ENCODE peak calls at places on chromosomes 1 and 21, in four cellular contexts. One of them, this sample, is unnamed.

GRCh38 chr1:203200059-203200553 is 13.6 kb upstream of the CHI3L1 start:
- DNase-seq in stimulated activated CD4-positive, alpha-beta T cell treated with anti-CD3 and anti-CD28 coated beads, Interleukin-12 subunit alpha, Interleukin-12 subunit beta, amount 100 ng/mL, for 4 hours: no peak
- DNase-seq in GM04503: peak; percentile 78
- DNase-seq in HuH-7.5: no peak
- DNase-seq in this sample: no peak

GRCh38 chr1:240234477-240235225 is 143.0 kb downstream of the FMN2 start:
- DNase-seq in stimulated activated CD4-positive, alpha-beta T cell treated with anti-CD3 and anti-CD28 coated beads, Interleukin-12 subunit alpha, Interleukin-12 subunit beta, amount 100 ng/mL, for 4 hours: no peak
- DNase-seq in GM04503: peak; percentile 66
- DNase-seq in HuH-7.5: no peak
- DNase-seq in this sample: no peak

GRCh38 chr1:64505232-64505943 is 35.5 kb downstream of the CACHD1 start:
- DNase-seq in stimulated activated CD4-positive, alpha-beta T cell treated with anti-CD3 and anti-CD28 coated beads, Interleukin-12 subunit alpha, Interleukin-12 subunit beta, amount 100 ng/mL, for 4 hours: peak; percentile 45
- DNase-seq in GM04503: no peak
- DNase-seq in HuH-7.5: no peak
- DNase-seq in this sample: peak; percentile 5

GRCh38 chr1:110205156-110205555 is 5.0 kb upstream of the KCNC4 start:
- DNase-seq in stimulated activated CD4-positive, alpha-beta T cell treated with anti-CD3 and anti-CD28 coated beads, Interleukin-12 subunit alpha, Interleukin-12 subunit beta, amount 100 ng/mL, for 4 hours: no peak
- DNase-seq in GM04503: no peak
- DNase-seq in HuH-7.5: no peak
- DNase-seq in this sample: no peak

GRCh38 chr21:44533121-44533890 is 6.7 kb downstream of the KRTAP10-1 start:
- DNase-seq in stimulated activated CD4-positive, alpha-beta T cell treated with anti-CD3 and anti-CD28 coated beads, Interleukin-12 subunit alpha, Interleukin-12 subunit beta, amount 100 ng/mL, for 4 hours: no peak
- DNase-seq in GM04503: no peak
- DNase-seq in HuH-7.5: no peak
- DNase-seq in this sample: no peak

GRCh38 chr1:183270541-183271141 is 84.6 kb downstream of the LAMC2 start:
- DNase-seq in stimulated activated CD4-positive, alpha-beta T cell treated with anti-CD3 and anti-CD28 coated beads, Interleukin-12 subunit alpha, Interleukin-12 subunit beta, amount 100 ng/mL, for 4 hours: no peak
- DNase-seq in GM04503: peak; percentile 91
- DNase-seq in HuH-7.5: no peak
- DNase-seq in this sample: no peak

GRCh38 chr1:111366256-111366655 is 61.3 kb downstream of the OVGP1 start:
- DNase-seq in stimulated activated CD4-positive, alpha-beta T cell treated with anti-CD3 and anti-CD28 coated beads, Interleukin-12 subunit alpha, Interleukin-12 subunit beta, amount 100 ng/mL, for 4 hours: no peak
- DNase-seq in GM04503: no peak
- DNase-seq in HuH-7.5: no peak
- DNase-seq in this sample: no peak

GRCh38 chr1:203177471-203178039 is 1.9 kb upstream of the MYBPH start:
- DNase-seq in stimulated activated CD4-positive, alpha-beta T cell treated with anti-CD3 and anti-CD28 coated beads, Interleukin-12 subunit alpha, Interleukin-12 subunit beta, amount 100 ng/mL, for 4 hours: no peak
- DNase-seq in GM04503: no peak
- DNase-seq in HuH-7.5: no peak
- DNase-seq in this sample: no peak

GRCh38 chr1:202162418-202163280 is 2.2 kb upstream of the PTPN7 start:
- DNase-seq in stimulated activated CD4-positive, alpha-beta T cell treated with anti-CD3 and anti-CD28 coated beads, Interleukin-12 subunit alpha, Interleukin-12 subunit beta, amount 100 ng/mL, for 4 hours: no peak
- DNase-seq in GM04503: no peak
- DNase-seq in HuH-7.5: no peak
- DNase-seq in this sample: no peak

GRCh38 chr1:234608720-234609527 is 1.1 kb downstream of the IRF2BP2 start:
- DNase-seq in stimulated activated CD4-positive, alpha-beta T cell treated with anti-CD3 and anti-CD28 coated beads, Interleukin-12 subunit alpha, Interleukin-12 subunit beta, amount 100 ng/mL, for 4 hours: peak; percentile 64
- DNase-seq in GM04503: no peak
- DNase-seq in HuH-7.5: peak; percentile 56
- DNase-seq in this sample: peak; percentile 75

GRCh38 chr1:60973668-60974067 is 108.7 kb upstream of the NFIA start:
- DNase-seq in stimulated activated CD4-positive, alpha-beta T cell treated with anti-CD3 and anti-CD28 coated beads, Interleukin-12 subunit alpha, Interleukin-12 subunit beta, amount 100 ng/mL, for 4 hours: no peak
- DNase-seq in GM04503: no peak
- DNase-seq in HuH-7.5: no peak
- DNase-seq in this sample: no peak

GRCh38 chr1:5651964-5652751 is 340.1 kb downstream of the NPHP4 start:
- DNase-seq in stimulated activated CD4-positive, alpha-beta T cell treated with anti-CD3 and anti-CD28 coated beads, Interleukin-12 subunit alpha, Interleukin-12 subunit beta, amount 100 ng/mL, for 4 hours: no peak
- DNase-seq in GM04503: no peak
- DNase-seq in HuH-7.5: no peak
- DNase-seq in this sample: no peak

GRCh38 chr1:245173446-245174178 is 18.8 kb downstream of the KIF26B start:
- DNase-seq in stimulated activated CD4-positive, alpha-beta T cell treated with anti-CD3 and anti-CD28 coated beads, Interleukin-12 subunit alpha, Interleukin-12 subunit beta, amount 100 ng/mL, for 4 hours: no peak
- DNase-seq in GM04503: no peak
- DNase-seq in HuH-7.5: no peak
- DNase-seq in this sample: no peak

GRCh38 chr1:94622757-94623156 is 81.2 kb upstream of the F3 start:
- DNase-seq in stimulated activated CD4-positive, alpha-beta T cell treated with anti-CD3 and anti-CD28 coated beads, Interleukin-12 subunit alpha, Interleukin-12 subunit beta, amount 100 ng/mL, for 4 hours: no peak
- DNase-seq in GM04503: peak; percentile 47
- DNase-seq in HuH-7.5: no peak
- DNase-seq in this sample: no peak

GRCh38 chr1:174874337-174875053 is 125.3 kb upstream of the CACYBP start:
- DNase-seq in stimulated activated CD4-positive, alpha-beta T cell treated with anti-CD3 and anti-CD28 coated beads, Interleukin-12 subunit alpha, Interleukin-12 subunit beta, amount 100 ng/mL, for 4 hours: no peak
- DNase-seq in GM04503: no peak
- DNase-seq in HuH-7.5: no peak
- DNase-seq in this sample: peak; percentile 32

GRCh38 chr1:234926252-234926573 is 202.4 kb downstream of the TOMM20 start:
- DNase-seq in stimulated activated CD4-positive, alpha-beta T cell treated with anti-CD3 and anti-CD28 coated beads, Interleukin-12 subunit alpha, Interleukin-12 subunit beta, amount 100 ng/mL, for 4 hours: no peak
- DNase-seq in GM04503: no peak
- DNase-seq in HuH-7.5: no peak
- DNase-seq in this sample: no peak

GRCh38 chr1:2400950-2401649 is 9.5 kb downstream of the RER1 start:
- DNase-seq in stimulated activated CD4-positive, alpha-beta T cell treated with anti-CD3 and anti-CD28 coated beads, Interleukin-12 subunit alpha, Interleukin-12 subunit beta, amount 100 ng/mL, for 4 hours: no peak
- DNase-seq in GM04503: no peak
- DNase-seq in HuH-7.5: no peak
- DNase-seq in this sample: no peak

GRCh38 chr1:178864326-178864725 is 6.6 kb downstream of the ANGPTL1 start:
- DNase-seq in stimulated activated CD4-positive, alpha-beta T cell treated with anti-CD3 and anti-CD28 coated beads, Interleukin-12 subunit alpha, Interleukin-12 subunit beta, amount 100 ng/mL, for 4 hours: no peak
- DNase-seq in GM04503: no peak
- DNase-seq in HuH-7.5: no peak
- DNase-seq in this sample: no peak

GRCh38 chr1:221439008-221439733 is 302.7 kb downstream of the DUSP10 start:
- DNase-seq in stimulated activated CD4-positive, alpha-beta T cell treated with anti-CD3 and anti-CD28 coated beads, Interleukin-12 subunit alpha, Interleukin-12 subunit beta, amount 100 ng/mL, for 4 hours: peak; percentile 36
- DNase-seq in GM04503: no peak
- DNase-seq in HuH-7.5: no peak
- DNase-seq in this sample: no peak

GRCh38 chr1:64922336-64922735 is 44.0 kb downstream of the JAK1 start:
- DNase-seq in stimulated activated CD4-positive, alpha-beta T cell treated with anti-CD3 and anti-CD28 coated beads, Interleukin-12 subunit alpha, Interleukin-12 subunit beta, amount 100 ng/mL, for 4 hours: no peak
- DNase-seq in GM04503: no peak
- DNase-seq in HuH-7.5: no peak
- DNase-seq in this sample: no peak

GRCh38 chr1:77876884-77877283 is 11.5 kb upstream of the NEXN start:
- DNase-seq in stimulated activated CD4-positive, alpha-beta T cell treated with anti-CD3 and anti-CD28 coated beads, Interleukin-12 subunit alpha, Interleukin-12 subunit beta, amount 100 ng/mL, for 4 hours: no peak
- DNase-seq in GM04503: no peak
- DNase-seq in HuH-7.5: no peak
- DNase-seq in this sample: no peak

GRCh38 chr1:206954616-206955342 is 8.5 kb upstream of the PIGR start:
- DNase-seq in stimulated activated CD4-positive, alpha-beta T cell treated with anti-CD3 and anti-CD28 coated beads, Interleukin-12 subunit alpha, Interleukin-12 subunit beta, amount 100 ng/mL, for 4 hours: no peak
- DNase-seq in GM04503: no peak
- DNase-seq in HuH-7.5: no peak
- DNase-seq in this sample: no peak

GRCh38 chr21:42227909-42228708 is 9.2 kb downstream of the ABCG1 start:
- DNase-seq in stimulated activated CD4-positive, alpha-beta T cell treated with anti-CD3 and anti-CD28 coated beads, Interleukin-12 subunit alpha, Interleukin-12 subunit beta, amount 100 ng/mL, for 4 hours: peak; percentile 78
- DNase-seq in GM04503: no peak
- DNase-seq in HuH-7.5: peak; percentile 69
- DNase-seq in this sample: no peak

GRCh38 chr21:26843912-26844257 is 1.3 kb downstream of the ADAMTS1 start:
- DNase-seq in stimulated activated CD4-positive, alpha-beta T cell treated with anti-CD3 and anti-CD28 coated beads, Interleukin-12 subunit alpha, Interleukin-12 subunit beta, amount 100 ng/mL, for 4 hours: no peak
- DNase-seq in GM04503: peak; percentile 22
- DNase-seq in HuH-7.5: no peak
- DNase-seq in this sample: no peak